ENCODE peak calls at places on chromosomes 6 and 20, in eight cellular contexts. E is DMS 273 treated with DMSO at 0.1 percent for 48 hours; B is T-helper 9 cell; H is CD8-positive, alpha-beta memory T cell; R is caudate nucleus; O is breast epithelium; C is stimulated activated CD4-positive, alpha-beta T cell treated with anti-CD3 and anti-CD28 coated beads, Interleukin-1b, Interleukin-23, amount 100 ng/mL, for 48 hours; L is hypothalamus. T is an unnamed sample.

GRCh38 chr20:1537731-1538058 is 19.8 kb downstream of the SIRPD start:
- DNase-seq in E (no peak), B (no peak), H (no peak), R (no peak), O (no peak), C (no peak), L (no peak), T (no peak)

GRCh38 chr6:151322570-151322969 is 68.8 kb downstream of the ZBTB2 start:
- DNase-seq in E (no peak), B (no peak), H (no peak), R (no peak), O (no peak), C (no peak), L (no peak), T (no peak)

GRCh38 chr20:401682-402495 is 6.2 kb upstream of the RBCK1 start:
- DNase-seq in E (no peak), B (no peak), H (no peak), R (no peak), O (no peak), C (no peak), L (no peak), T (no peak)

GRCh38 chr6:1215023-1215422 is 96.9 kb upstream of the FOXQ1 start:
- DNase-seq in E (no peak), B (no peak), H (no peak), R (no peak), O (no peak), C (no peak), L (no peak), T (no peak)

GRCh38 chr6:30844118-30844535 is 40.2 kb upstream of the DDR1 start:
- DNase-seq in E (no peak), B (no peak), H (no peak), R (no peak), O (peak), C (no peak), L (no peak), T (no peak)

GRCh38 chr6:44740566-44741120 is 353.1 kb downstream of the CDC5L start:
- DNase-seq in E (no peak), B (no peak), H (no peak), R (no peak), O (no peak), C (no peak), L (no peak), T (no peak)

GRCh38 chr6:75750925-75751324 is 1.9 kb downstream of the MYO6 start:
- DNase-seq in E (no peak), B (no peak), H (no peak), R (no peak), O (no peak), C (no peak), L (no peak), T (no peak)

GRCh38 chr20:37841389-37841788 is 61.5 kb upstream of the VSTM2L start:
- DNase-seq in E (no peak), B (no peak), H (no peak), R (no peak), O (no peak), C (no peak), L (no peak), T (no peak)

GRCh38 chr6:56719310-56719709 is 76.6 kb upstream of the DST start:
- DNase-seq in E (no peak), B (no peak), H (no peak), R (no peak), O (no peak), C (no peak), L (no peak), T (peak)

GRCh38 chr6:168240147-168240546 is 79.4 kb downstream of the DACT2 start:
- DNase-seq in E (no peak), B (no peak), H (no peak), R (no peak), O (no peak), C (no peak), L (no peak), T (no peak)

GRCh38 chr6:31125586-31126363 is 5.5 kb upstream of the CDSN start:
- DNase-seq in E (no peak), B (no peak), H (no peak), R (no peak), O (peak), C (no peak), L (no peak), T (peak)

GRCh38 chr6:47440722-47441121 is 36.9 kb upstream of the CD2AP start:
- DNase-seq in E (no peak), B (no peak), H (no peak), R (no peak), O (peak), C (no peak), L (no peak), T (peak)

GRCh38 chr20:10558635-10559187 is 115.1 kb downstream of the JAG1 start:
- DNase-seq in E (no peak), B (no peak), H (no peak), R (no peak), O (no peak), C (peak), L (no peak), T (peak)

GRCh38 chr6:43954311-43955131 is 172.7 kb downstream of the MRPL14 start:
- DNase-seq in E (no peak), B (no peak), H (no peak), R (no peak), O (no peak), C (no peak), L (no peak), T (no peak)

GRCh38 chr6:31114540-31114876 is at the start of gene PSORS1C1:
- DNase-seq in E (no peak), B (no peak), H (no peak), R (no peak), O (peak), C (no peak), L (peak), T (peak)

GRCh38 chr20:31967830-31968249 is at the start of gene XKR7:
- DNase-seq in E (no peak), B (no peak), H (no peak), R (peak), O (no peak), C (no peak), L (no peak), T (no peak)

GRCh38 chr6:149903938-149904611 is 6.2 kb upstream of the RAET1E start:
- DNase-seq in E (no peak), B (no peak), H (no peak), R (no peak), O (no peak), C (no peak), L (no peak), T (no peak)

GRCh38 chr6:29011276-29011734 is 6.2 kb upstream of the ZNF311 start:
- DNase-seq in E (peak), B (peak), H (peak), R (peak), O (no peak), C (no peak), L (no peak), T (peak)

GRCh38 chr6:139764498-139764986 is 390.1 kb upstream of the CITED2 start:
- DNase-seq in E (no peak), B (no peak), H (no peak), R (no peak), O (peak), C (no peak), L (no peak), T (peak)

GRCh38 chr6:150466196-150466595 is 97.4 kb downstream of the IYD start:
- DNase-seq in E (no peak), B (no peak), H (no peak), R (no peak), O (no peak), C (no peak), L (no peak), T (no peak)

GRCh38 chr20:24823176-24823575 is 125.9 kb upstream of the CST7 start:
- DNase-seq in E (no peak), B (no peak), H (no peak), R (no peak), O (no peak), C (no peak), L (no peak), T (no peak)

GRCh38 chr6:140816696-140817095 is 1316.0 kb upstream of the GJE1 start:
- DNase-seq in E (no peak), B (no peak), H (no peak), R (no peak), O (no peak), C (no peak), L (no peak), T (no peak)

GRCh38 chr20:63413323-63413722 is 52.2 kb upstream of the CHRNA4 start:
- DNase-seq in E (no peak), B (no peak), H (no peak), R (no peak), O (no peak), C (no peak), L (no peak), T (no peak)

GRCh38 chr6:78492351-78493010 is 374.9 kb upstream of the IRAK1BP1 start:
- DNase-seq in E (no peak), B (no peak), H (no peak), R (no peak), O (no peak), C (no peak), L (no peak), T (peak)

GRCh38 chr6:48560408-48560807 is 449.4 kb upstream of the PTCHD4 start:
- DNase-seq in E (no peak), B (no peak), H (no peak), R (no peak), O (no peak), C (no peak), L (no peak), T (peak)

GRCh38 chr6:359261-360035 is 32.1 kb upstream of the IRF4 start:
- DNase-seq in E (no peak), B (no peak), H (no peak), R (no peak), O (no peak), C (no peak), L (no peak), T (no peak)

GRCh38 chr6:41636803-41637178 is 1.5 kb upstream of the MDFI start:
- DNase-seq in E (no peak), B (no peak), H (no peak), R (no peak), O (peak), C (no peak), L (no peak), T (peak)

GRCh38 chr6:22383016-22383415 is 86.2 kb upstream of the PRL start:
- DNase-seq in E (no peak), B (no peak), H (no peak), R (no peak), O (no peak), C (no peak), L (no peak), T (no peak)

GRCh38 chr6:94956910-94957309 is 620.4 kb upstream of the MANEA start:
- DNase-seq in E (no peak), B (no peak), H (no peak), R (no peak), O (no peak), C (no peak), L (no peak), T (no peak)

T was measured in dermis blood vessel endothelial cell.